ENCODE peak calls at places on chromosomes 11 and 22, in seven cellular contexts. One of them, this sample, is unnamed.

GRCh38 chr11:19079643-19080440 is 19.3 kb upstream of the MRGPRX2 start:
- DNase-seq in left ventricle myocardium inferior: no peak
- DNase-seq in kidney: no peak
- DNase-seq in thoracic aorta: no peak
- DNase-seq in gastrocnemius medialis: peak
- DNase-seq in PC-3: peak
- DNase-seq in CD4-positive, alpha-beta memory T cell: no peak
- DNase-seq in this sample: no peak

GRCh38 chr22:20412474-20413216 is 18.7 kb downstream of the ZNF74 start:
- DNase-seq in gastrocnemius medialis: no peak
- DNase-seq in kidney: no peak
- DNase-seq in CD4-positive, alpha-beta memory T cell: no peak
- DNase-seq in PC-3: no peak
- DNase-seq in thoracic aorta: no peak
- DNase-seq in left ventricle myocardium inferior: no peak
- DNase-seq in this sample: peak

GRCh38 chr22:45316796-45317526 is 7.2 kb downstream of the FAM118A start:
- DNase-seq in CD4-positive, alpha-beta memory T cell: no peak
- DNase-seq in gastrocnemius medialis: peak
- DNase-seq in thoracic aorta: no peak
- DNase-seq in PC-3: no peak
- DNase-seq in kidney: no peak
- DNase-seq in left ventricle myocardium inferior: no peak
- DNase-seq in this sample: no peak

GRCh38 chr11:94786264-94787126 is 18.3 kb downstream of the AMOTL1 start:
- DNase-seq in CD4-positive, alpha-beta memory T cell: peak
- DNase-seq in left ventricle myocardium inferior: no peak
- DNase-seq in gastrocnemius medialis: no peak
- DNase-seq in kidney: no peak
- DNase-seq in thoracic aorta: no peak
- DNase-seq in PC-3: peak
- DNase-seq in this sample: no peak

GRCh38 chr11:121894581-121894980 is 221.4 kb downstream of the BLID start:
- DNase-seq in left ventricle myocardium inferior: no peak
- DNase-seq in thoracic aorta: no peak
- DNase-seq in kidney: no peak
- DNase-seq in CD4-positive, alpha-beta memory T cell: no peak
- DNase-seq in PC-3: peak
- DNase-seq in gastrocnemius medialis: no peak
- DNase-seq in this sample: no peak

GRCh38 chr11:117808768-117809167 is 11.8 kb upstream of the DSCAML1 start:
- DNase-seq in left ventricle myocardium inferior: no peak
- DNase-seq in PC-3: no peak
- DNase-seq in CD4-positive, alpha-beta memory T cell: no peak
- DNase-seq in gastrocnemius medialis: no peak
- DNase-seq in kidney: no peak
- DNase-seq in thoracic aorta: no peak
- DNase-seq in this sample: no peak

GRCh38 chr22:16955678-16956210 is 52.3 kb downstream of the GAB4 start:
- DNase-seq in PC-3: no peak
- DNase-seq in left ventricle myocardium inferior: no peak
- DNase-seq in CD4-positive, alpha-beta memory T cell: peak
- DNase-seq in thoracic aorta: no peak
- DNase-seq in kidney: no peak
- DNase-seq in gastrocnemius medialis: no peak
- DNase-seq in this sample: no peak

GRCh38 chr11:82547163-82547560 is 186.5 kb downstream of the FAM181B start:
- DNase-seq in thoracic aorta: no peak
- DNase-seq in left ventricle myocardium inferior: no peak
- DNase-seq in gastrocnemius medialis: no peak
- DNase-seq in PC-3: no peak
- DNase-seq in kidney: no peak
- DNase-seq in CD4-positive, alpha-beta memory T cell: no peak
- DNase-seq in this sample: no peak

GRCh38 chr11:96342131-96342970 is 644 bp downstream of the MAML2 start:
- DNase-seq in left ventricle myocardium inferior: no peak
- DNase-seq in kidney: no peak
- DNase-seq in PC-3: peak
- DNase-seq in CD4-positive, alpha-beta memory T cell: no peak
- DNase-seq in gastrocnemius medialis: no peak
- DNase-seq in thoracic aorta: no peak
- DNase-seq in this sample: no peak

GRCh38 chr11:9941991-9942390 is 278.1 kb downstream of the SWAP70 start:
- DNase-seq in left ventricle myocardium inferior: no peak
- DNase-seq in kidney: no peak
- DNase-seq in CD4-positive, alpha-beta memory T cell: no peak
- DNase-seq in thoracic aorta: no peak
- DNase-seq in gastrocnemius medialis: no peak
- DNase-seq in PC-3: no peak
- DNase-seq in this sample: no peak

GRCh38 chr11:9947231-9947864 is 283.5 kb downstream of the SWAP70 start:
- DNase-seq in CD4-positive, alpha-beta memory T cell: no peak
- DNase-seq in thoracic aorta: no peak
- DNase-seq in gastrocnemius medialis: no peak
- DNase-seq in left ventricle myocardium inferior: no peak
- DNase-seq in PC-3: no peak
- DNase-seq in kidney: no peak
- DNase-seq in this sample: no peak

DNA sequence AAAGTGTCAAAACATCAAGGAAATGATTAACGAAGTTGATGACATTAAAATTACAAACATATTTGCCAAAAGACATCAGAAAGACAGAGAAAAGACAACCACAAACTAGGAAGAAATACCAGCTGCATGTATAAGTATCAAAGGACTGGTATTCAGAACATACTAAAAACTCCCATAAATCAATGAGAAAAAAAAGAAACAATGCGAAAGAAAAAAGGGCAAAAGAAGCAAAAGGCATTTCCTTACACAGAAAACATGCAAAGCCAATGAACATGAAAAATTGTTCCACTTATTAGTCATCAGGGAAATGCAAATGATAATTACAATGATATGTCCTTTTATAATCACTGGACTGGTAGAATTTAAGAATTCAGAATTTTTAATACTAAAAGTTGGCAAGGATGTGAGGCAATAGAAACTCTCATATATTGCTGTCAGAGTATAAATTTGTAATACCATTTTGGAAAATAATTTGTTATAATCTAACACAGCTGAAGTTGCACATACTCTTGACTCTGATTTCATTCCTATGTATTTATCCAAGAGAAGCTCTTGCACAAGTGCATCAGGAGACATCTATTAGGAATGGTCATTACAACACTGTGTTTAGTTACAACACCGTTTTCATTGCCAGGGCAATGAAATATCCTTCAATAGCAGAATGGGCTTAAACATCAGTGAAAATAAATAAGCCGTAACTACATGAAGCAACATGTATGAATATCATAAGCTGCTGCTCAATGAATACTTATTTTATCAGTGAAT is 279.7 kb downstream of the SWAP70 start:
- DNase-seq in left ventricle myocardium inferior: no peak
- DNase-seq in kidney: no peak
- DNase-seq in CD4-positive, alpha-beta memory T cell: no peak
- DNase-seq in gastrocnemius medialis: no peak
- DNase-seq in thoracic aorta: no peak
- DNase-seq in PC-3: no peak
- DNase-seq in this sample: no peak
- H3K27ac ChIP-seq in left ventricle myocardium inferior: no peak
- H3K27ac ChIP-seq in kidney: no peak
- H3K27ac ChIP-seq in CD4-positive, alpha-beta memory T cell: no peak
- H3K27ac ChIP-seq in gastrocnemius medialis: peak
- H3K27ac ChIP-seq in thoracic aorta: no peak
- H3K27ac ChIP-seq in PC-3: no peak
- H3K27ac ChIP-seq in this sample: peak

GRCh38 chr22:46968848-46969247 is 206.4 kb downstream of the TBC1D22A start:
- DNase-seq in gastrocnemius medialis: no peak
- DNase-seq in kidney: no peak
- DNase-seq in left ventricle myocardium inferior: no peak
- DNase-seq in PC-3: no peak
- DNase-seq in CD4-positive, alpha-beta memory T cell: no peak
- DNase-seq in thoracic aorta: no peak
- DNase-seq in this sample: no peak

GRCh38 chr22:46971141-46971775 is 208.8 kb downstream of the TBC1D22A start:
- DNase-seq in gastrocnemius medialis: no peak
- DNase-seq in PC-3: no peak
- DNase-seq in thoracic aorta: no peak
- DNase-seq in CD4-positive, alpha-beta memory T cell: no peak
- DNase-seq in kidney: peak
- DNase-seq in left ventricle myocardium inferior: peak
- DNase-seq in this sample: no peak

GRCh38 chr22:46969491-46969890 is 207.0 kb downstream of the TBC1D22A start:
- DNase-seq in CD4-positive, alpha-beta memory T cell: no peak
- DNase-seq in thoracic aorta: no peak
- DNase-seq in PC-3: no peak
- DNase-seq in left ventricle myocardium inferior: no peak
- DNase-seq in gastrocnemius medialis: no peak
- DNase-seq in kidney: no peak
- DNase-seq in this sample: no peak

GRCh38 chr22:46970411-46971123 is 208.1 kb downstream of the TBC1D22A start:
- DNase-seq in kidney: peak
- DNase-seq in thoracic aorta: no peak
- DNase-seq in CD4-positive, alpha-beta memory T cell: no peak
- DNase-seq in left ventricle myocardium inferior: no peak
- DNase-seq in gastrocnemius medialis: no peak
- DNase-seq in PC-3: no peak
- DNase-seq in this sample: no peak

DNA sequence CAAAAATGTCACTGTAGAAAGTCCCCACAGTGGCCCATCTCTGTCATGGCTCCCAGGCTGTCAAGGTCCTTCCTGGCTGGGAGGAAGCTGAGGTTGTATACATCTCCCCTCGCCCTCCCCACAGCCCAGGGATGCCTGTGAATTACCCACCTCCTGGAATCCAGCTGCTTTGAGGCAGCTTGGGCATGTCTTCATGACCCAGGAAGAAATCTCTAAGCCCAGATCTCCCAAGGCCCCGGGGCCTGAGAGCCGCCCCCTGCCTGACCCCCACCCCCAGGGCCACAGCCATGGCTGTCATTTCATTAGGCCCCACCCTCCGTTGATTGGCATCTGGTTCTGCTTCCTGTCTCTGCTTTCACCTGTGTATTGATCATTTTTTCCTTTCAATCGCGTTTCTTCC is 207.5 kb downstream of the TBC1D22A start:
- DNase-seq in left ventricle myocardium inferior: no peak
- DNase-seq in thoracic aorta: no peak
- DNase-seq in PC-3: no peak
- DNase-seq in CD4-positive, alpha-beta memory T cell: no peak
- DNase-seq in kidney: no peak
- DNase-seq in gastrocnemius medialis: no peak
- DNase-seq in this sample: no peak
- H3K27ac ChIP-seq in left ventricle myocardium inferior: no peak
- H3K27ac ChIP-seq in thoracic aorta: no peak
- H3K27ac ChIP-seq in PC-3: no peak
- H3K27ac ChIP-seq in CD4-positive, alpha-beta memory T cell: no peak
- H3K27ac ChIP-seq in kidney: no peak
- H3K27ac ChIP-seq in gastrocnemius medialis: no peak
- H3K27ac ChIP-seq in this sample: no peak

GRCh38 chr11:64529559-64530520 is 61.2 kb upstream of the SLC22A12 start:
- DNase-seq in CD4-positive, alpha-beta memory T cell: no peak
- DNase-seq in left ventricle myocardium inferior: no peak
- DNase-seq in kidney: peak
- DNase-seq in gastrocnemius medialis: no peak
- DNase-seq in PC-3: no peak
- DNase-seq in thoracic aorta: no peak
- DNase-seq in this sample: peak

GRCh38 chr11:64534391-64534801 is 56.6 kb upstream of the SLC22A12 start:
- DNase-seq in thoracic aorta: no peak
- DNase-seq in CD4-positive, alpha-beta memory T cell: no peak
- DNase-seq in kidney: peak
- DNase-seq in gastrocnemius medialis: no peak
- DNase-seq in PC-3: no peak
- DNase-seq in left ventricle myocardium inferior: no peak
- DNase-seq in this sample: peak

GRCh38 chr11:64531422-64531821 is 59.6 kb upstream of the SLC22A12 start:
- DNase-seq in CD4-positive, alpha-beta memory T cell: no peak
- DNase-seq in PC-3: no peak
- DNase-seq in thoracic aorta: no peak
- DNase-seq in left ventricle myocardium inferior: no peak
- DNase-seq in kidney: peak
- DNase-seq in gastrocnemius medialis: no peak
- DNase-seq in this sample: no peak

GRCh38 chr11:64533501-64533900 is 57.5 kb upstream of the SLC22A12 start:
- DNase-seq in gastrocnemius medialis: no peak
- DNase-seq in thoracic aorta: no peak
- DNase-seq in CD4-positive, alpha-beta memory T cell: no peak
- DNase-seq in PC-3: no peak
- DNase-seq in left ventricle myocardium inferior: no peak
- DNase-seq in kidney: peak
- DNase-seq in this sample: peak

DNA sequence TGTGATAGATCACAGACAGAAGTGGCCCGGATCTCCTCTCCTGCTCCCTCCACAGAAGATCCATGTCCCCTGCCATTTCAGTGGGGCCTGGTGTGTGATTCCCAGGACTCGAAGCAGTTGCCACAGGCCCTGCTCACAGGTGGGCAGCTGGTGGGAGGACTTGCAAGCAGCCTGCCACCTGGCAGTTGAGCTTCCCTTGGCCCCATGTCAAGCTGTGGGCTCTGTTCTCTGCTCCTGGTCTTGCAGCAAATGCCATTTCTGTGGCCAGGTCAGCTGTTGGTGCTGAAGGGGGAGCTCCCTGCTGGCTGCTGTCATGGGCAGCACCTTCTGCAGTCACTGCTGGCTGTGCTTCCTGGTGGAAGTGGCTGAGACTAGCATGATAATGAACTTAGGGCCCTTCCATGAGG is 59.1 kb upstream of the SLC22A12 start:
- DNase-seq in left ventricle myocardium inferior: no peak
- DNase-seq in thoracic aorta: no peak
- DNase-seq in PC-3: no peak
- DNase-seq in CD4-positive, alpha-beta memory T cell: no peak
- DNase-seq in kidney: peak
- DNase-seq in gastrocnemius medialis: no peak
- DNase-seq in this sample: peak
- H3K27ac ChIP-seq in left ventricle myocardium inferior: no peak
- H3K27ac ChIP-seq in thoracic aorta: no peak
- H3K27ac ChIP-seq in PC-3: no peak
- H3K27ac ChIP-seq in CD4-positive, alpha-beta memory T cell: no peak
- H3K27ac ChIP-seq in kidney: no peak
- H3K27ac ChIP-seq in gastrocnemius medialis: no peak
- H3K27ac ChIP-seq in this sample: no peak

GRCh38 chr22:33578752-33579151 is 341.5 kb downstream of the LARGE1 start:
- DNase-seq in PC-3: no peak
- DNase-seq in gastrocnemius medialis: no peak
- DNase-seq in left ventricle myocardium inferior: no peak
- DNase-seq in thoracic aorta: no peak
- DNase-seq in kidney: no peak
- DNase-seq in CD4-positive, alpha-beta memory T cell: no peak
- DNase-seq in this sample: no peak

GRCh38 chr22:33579448-33580093 is 340.7 kb downstream of the LARGE1 start:
- DNase-seq in thoracic aorta: no peak
- DNase-seq in left ventricle myocardium inferior: peak
- DNase-seq in gastrocnemius medialis: peak
- DNase-seq in kidney: peak
- DNase-seq in PC-3: peak
- DNase-seq in CD4-positive, alpha-beta memory T cell: peak
- DNase-seq in this sample: no peak

GRCh38 chr22:33576205-33576604 is 344.1 kb downstream of the LARGE1 start:
- DNase-seq in CD4-positive, alpha-beta memory T cell: no peak
- DNase-seq in gastrocnemius medialis: no peak
- DNase-seq in thoracic aorta: no peak
- DNase-seq in left ventricle myocardium inferior: no peak
- DNase-seq in PC-3: no peak
- DNase-seq in kidney: no peak
- DNase-seq in this sample: no peak

GRCh38 chr22:33575041-33575440 is 345.2 kb downstream of the LARGE1 start:
- DNase-seq in kidney: no peak
- DNase-seq in left ventricle myocardium inferior: no peak
- DNase-seq in PC-3: no peak
- DNase-seq in CD4-positive, alpha-beta memory T cell: no peak
- DNase-seq in thoracic aorta: no peak
- DNase-seq in gastrocnemius medialis: no peak
- DNase-seq in this sample: no peak

GRCh38 chr22:33577862-33578411 is 342.3 kb downstream of the LARGE1 start:
- DNase-seq in kidney: no peak
- DNase-seq in CD4-positive, alpha-beta memory T cell: no peak
- DNase-seq in thoracic aorta: no peak
- DNase-seq in gastrocnemius medialis: no peak
- DNase-seq in left ventricle myocardium inferior: no peak
- DNase-seq in PC-3: no peak
- DNase-seq in this sample: no peak
- H3K27ac ChIP-seq in kidney: peak
- H3K27ac ChIP-seq in CD4-positive, alpha-beta memory T cell: no peak
- H3K27ac ChIP-seq in thoracic aorta: no peak
- H3K27ac ChIP-seq in gastrocnemius medialis: no peak
- H3K27ac ChIP-seq in left ventricle myocardium inferior: no peak
- H3K27ac ChIP-seq in PC-3: no peak
- H3K27ac ChIP-seq in this sample: no peak

This sample was measured in lower lobe of right lung.